ENCODE peak calls at places on chromosomes 13 and 19, in six cellular contexts. N is heart left ventricle, D is A549, X is esophagus squamous epithelium, U is Peyer's patch, B is IMR-90. H is an unnamed sample.

GRCh38 chr19:32029235-32029634 is 316.2 kb upstream of the ZNF507 start:
- DNase-seq in D (no peak), B (no peak), X (no peak), U (no peak), N (no peak), H (no peak)

GRCh38 chr13:30169442-30169841 is 137.9 kb downstream of the KATNAL1 start:
- DNase-seq in D (no peak), X (no peak), B (no peak), N (no peak), U (no peak), H (no peak)

GRCh38 chr13:98937911-98938381 is 39.9 kb downstream of the DOCK9 start:
- DNase-seq in U (no peak), B (peak), D (no peak), X (no peak), N (no peak), H (no peak)

GRCh38 chr13:38418286-38418685 is 68.6 kb downstream of the UFM1 start:
- DNase-seq in B (no peak), N (no peak), D (no peak), X (no peak), U (no peak), H (no peak)

GRCh38 chr13:43776680-43777079 is 10.1 kb downstream of the ENOX1 start:
- DNase-seq in U (no peak), X (no peak), D (no peak), B (no peak), N (no peak), H (no peak)

GRCh38 chr13:83752141-83752540 is 130.1 kb downstream of the SLITRK1 start:
- DNase-seq in X (no peak), B (peak), D (no peak), U (no peak), N (no peak), H (no peak)

GRCh38 chr13:25732146-25732865 is 319.5 kb downstream of the SHISA2 start:
- DNase-seq in N (no peak), D (no peak), X (no peak), U (no peak), B (peak), H (no peak)

GRCh38 chr19:11763117-11763516 is 3.7 kb upstream of the ZNF441 start:
- DNase-seq in N (no peak), X (no peak), B (no peak), U (no peak), D (no peak), H (no peak)

GRCh38 chr13:31053896-31054295 is 107.8 kb downstream of the HSPH1 start:
- DNase-seq in U (peak), B (no peak), N (no peak), D (no peak), X (no peak), H (no peak)

GRCh38 chr13:36456577-36456976 is 24.3 kb downstream of the CCNA1 start:
- DNase-seq in N (no peak), X (no peak), U (no peak), D (no peak), B (no peak), H (no peak)

GRCh38 chr13:36454962-36455361 is 22.7 kb downstream of the CCNA1 start:
- DNase-seq in U (no peak), D (no peak), X (no peak), N (no peak), B (no peak), H (no peak)

GRCh38 chr13:36454121-36454520 is 21.8 kb downstream of the CCNA1 start:
- DNase-seq in B (no peak), N (no peak), X (no peak), D (no peak), U (no peak), H (no peak)

GRCh38 chr13:36450534-36450933 is 18.2 kb downstream of the CCNA1 start:
- DNase-seq in N (no peak), D (no peak), X (no peak), B (no peak), U (no peak), H (no peak)

DNA sequence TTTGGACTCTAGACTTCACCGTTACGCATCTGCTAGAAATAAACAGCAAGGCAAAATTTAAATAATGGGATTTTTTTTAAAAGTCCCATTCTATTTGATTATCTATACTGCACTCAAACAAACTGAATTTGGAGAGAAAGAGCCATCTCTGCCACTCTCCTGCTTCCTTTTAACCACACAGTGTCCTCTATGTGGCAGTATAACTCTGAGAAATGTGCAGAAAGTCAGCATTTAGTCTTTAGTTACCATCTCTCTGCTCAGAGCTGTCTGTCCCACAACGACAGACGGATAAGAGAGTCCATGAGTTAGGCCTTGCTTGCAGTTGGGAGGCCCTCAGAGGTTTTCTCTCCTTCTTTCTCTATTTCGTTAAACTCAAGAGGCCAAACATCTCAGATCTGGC is 21.2 kb downstream of the CCNA1 start:
- DNase-seq in N (no peak), B (peak), D (no peak), U (no peak), X (no peak), H (no peak)
- TF ChIP-seq CTCF in N (peak), B (peak), D (no peak), U (no peak), X (peak), H (no peak)

DNA sequence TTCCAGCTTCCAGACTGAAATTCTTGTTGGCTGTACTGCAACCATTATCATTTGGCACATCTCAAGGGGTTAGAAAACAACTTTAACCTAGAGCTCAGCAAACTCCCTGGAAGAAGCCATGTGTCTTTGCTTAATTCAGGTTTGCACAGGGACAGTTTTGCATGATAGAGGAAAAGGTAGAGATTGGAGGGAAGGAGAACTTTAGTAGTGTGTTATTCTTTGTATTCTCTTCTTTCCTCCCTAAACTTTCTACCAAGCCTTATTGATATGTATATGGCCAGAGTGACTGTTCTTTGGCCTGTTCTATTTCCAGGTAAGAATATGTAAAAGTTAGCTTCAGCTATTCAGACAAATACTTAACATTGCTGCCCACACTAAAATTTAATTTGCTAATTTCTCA is 53.1 kb downstream of the UGGT2 start:
- DNase-seq in N (no peak), B (no peak), U (no peak), X (no peak), D (no peak), H (no peak)
- TF ChIP-seq POLR2A in N (no peak), B (no peak), U (no peak), X (no peak), D (no peak), H (no peak)

DNA sequence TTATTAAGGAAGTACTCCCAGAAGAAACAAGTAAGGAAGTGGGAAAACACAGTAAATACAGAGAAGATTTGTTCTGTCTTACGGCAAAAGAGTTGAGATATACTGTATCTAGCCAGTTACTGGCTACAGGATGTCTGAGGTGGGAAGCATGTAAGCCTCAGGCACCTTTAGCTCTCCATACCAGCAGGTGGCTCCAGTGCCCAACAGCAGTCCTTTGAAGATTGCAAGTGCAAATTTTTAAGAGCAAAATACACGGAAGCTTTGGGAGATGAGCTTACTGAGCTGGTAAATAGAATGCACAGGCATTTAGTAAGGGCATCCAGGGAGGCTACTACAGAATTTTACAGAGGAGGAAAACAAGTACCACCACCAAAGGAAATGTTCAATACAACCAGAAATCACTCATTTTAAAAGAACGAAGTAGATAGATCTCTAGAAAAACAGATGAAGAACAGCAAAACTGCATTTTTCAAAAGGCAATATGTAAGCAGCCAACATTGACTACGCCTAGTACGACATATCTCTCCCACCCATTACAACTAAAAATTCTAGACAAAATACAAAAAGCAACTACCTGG is 57.9 kb upstream of the VSTM2B start:
- DNase-seq in N (no peak), B (peak), U (no peak), X (no peak), D (peak), H (no peak)
- TF ChIP-seq CTCF in N (no peak), B (peak), U (no peak), X (no peak), D (peak), H (peak)

DNA sequence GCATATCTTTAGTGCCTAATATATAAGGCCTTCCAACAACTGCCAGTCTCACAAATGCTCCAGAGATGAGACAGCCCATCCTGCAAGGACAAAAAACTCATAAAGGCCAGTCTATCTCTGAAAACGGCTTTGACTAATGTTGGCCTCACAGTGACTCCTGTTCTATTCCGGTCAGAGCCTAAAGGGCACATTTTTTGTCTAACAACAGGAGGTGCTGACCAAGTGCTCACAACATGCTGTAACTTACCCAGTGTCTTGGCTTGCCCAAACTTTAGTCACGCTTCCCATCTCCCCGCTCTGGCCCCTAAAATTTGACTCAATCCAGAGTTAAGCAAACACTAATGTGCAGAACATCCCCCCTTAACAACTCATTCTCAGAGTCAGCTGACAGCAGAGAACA is 1411.2 kb upstream of the MIR17HG start:
- DNase-seq in D (no peak), X (no peak), N (no peak), B (no peak), U (no peak), H (no peak)
- TF ChIP-seq POLR2A in D (no peak), X (no peak), N (no peak), B (no peak), U (no peak), H (no peak)

DNA sequence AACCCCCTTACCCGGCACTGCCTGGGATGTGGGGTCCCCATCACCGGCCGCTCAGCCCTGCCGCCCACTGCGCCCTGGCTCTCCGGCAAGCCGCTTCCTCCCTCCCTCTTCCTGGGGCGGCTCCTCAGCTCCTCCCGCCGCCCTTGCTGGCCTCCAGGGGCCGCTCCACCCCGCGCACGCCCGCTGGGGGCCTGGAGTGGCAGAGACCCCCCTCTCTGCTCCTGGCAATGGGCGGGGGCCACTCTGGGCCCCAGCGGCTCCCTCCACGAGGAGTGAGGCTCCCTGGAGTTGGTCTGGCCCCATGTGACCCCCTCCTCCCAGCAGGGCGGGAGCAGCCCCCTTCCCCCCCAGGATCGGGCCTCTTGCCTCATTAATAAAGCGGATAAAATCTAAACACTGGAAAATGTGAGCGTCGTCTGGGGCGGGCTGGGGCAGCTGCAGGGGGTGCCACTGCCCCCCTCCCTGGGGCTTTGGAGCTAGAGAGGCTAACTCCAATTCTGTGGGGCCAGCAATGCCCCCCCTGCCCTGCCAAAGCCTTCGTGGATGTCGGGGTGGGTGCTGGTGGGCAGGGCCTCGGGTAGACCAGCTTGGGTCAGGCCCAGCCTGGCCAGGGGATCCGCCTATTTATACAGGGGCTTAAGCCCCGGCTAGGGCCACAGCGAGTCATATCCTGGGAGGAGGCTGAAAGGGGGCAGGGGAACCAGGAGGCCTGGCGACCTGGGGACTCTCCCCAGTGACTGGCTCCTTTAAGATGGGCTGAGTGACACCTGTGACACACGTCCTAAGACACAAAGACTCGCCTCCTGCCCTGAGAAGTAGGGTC is at the start of gene PTGER1:
- DNase-seq in D (no peak), N (no peak), U (no peak), X (no peak), B (peak), H (no peak)
- TF ChIP-seq CTCF in D (no peak), N (peak), U (no peak), X (peak), B (peak), H (peak)

GRCh38 chr19:5694167-5694951 is 4.3 kb downstream of the RPL36 start:
- DNase-seq in X (no peak), D (no peak), B (no peak), N (no peak), U (no peak), H (no peak)

GRCh38 chr19:5691930-5692784 is 2.1 kb downstream of the RPL36 start:
- DNase-seq in B (peak), X (no peak), D (no peak), N (no peak), U (no peak), H (no peak)

GRCh38 chr19:5694952-5695648 is 5.0 kb downstream of the RPL36 start:
- DNase-seq in X (no peak), U (no peak), D (no peak), B (no peak), N (no peak), H (no peak)

GRCh38 chr19:5692785-5693194 is 2.7 kb downstream of the RPL36 start:
- DNase-seq in B (no peak), U (no peak), X (no peak), D (no peak), N (no peak), H (no peak)

DNA sequence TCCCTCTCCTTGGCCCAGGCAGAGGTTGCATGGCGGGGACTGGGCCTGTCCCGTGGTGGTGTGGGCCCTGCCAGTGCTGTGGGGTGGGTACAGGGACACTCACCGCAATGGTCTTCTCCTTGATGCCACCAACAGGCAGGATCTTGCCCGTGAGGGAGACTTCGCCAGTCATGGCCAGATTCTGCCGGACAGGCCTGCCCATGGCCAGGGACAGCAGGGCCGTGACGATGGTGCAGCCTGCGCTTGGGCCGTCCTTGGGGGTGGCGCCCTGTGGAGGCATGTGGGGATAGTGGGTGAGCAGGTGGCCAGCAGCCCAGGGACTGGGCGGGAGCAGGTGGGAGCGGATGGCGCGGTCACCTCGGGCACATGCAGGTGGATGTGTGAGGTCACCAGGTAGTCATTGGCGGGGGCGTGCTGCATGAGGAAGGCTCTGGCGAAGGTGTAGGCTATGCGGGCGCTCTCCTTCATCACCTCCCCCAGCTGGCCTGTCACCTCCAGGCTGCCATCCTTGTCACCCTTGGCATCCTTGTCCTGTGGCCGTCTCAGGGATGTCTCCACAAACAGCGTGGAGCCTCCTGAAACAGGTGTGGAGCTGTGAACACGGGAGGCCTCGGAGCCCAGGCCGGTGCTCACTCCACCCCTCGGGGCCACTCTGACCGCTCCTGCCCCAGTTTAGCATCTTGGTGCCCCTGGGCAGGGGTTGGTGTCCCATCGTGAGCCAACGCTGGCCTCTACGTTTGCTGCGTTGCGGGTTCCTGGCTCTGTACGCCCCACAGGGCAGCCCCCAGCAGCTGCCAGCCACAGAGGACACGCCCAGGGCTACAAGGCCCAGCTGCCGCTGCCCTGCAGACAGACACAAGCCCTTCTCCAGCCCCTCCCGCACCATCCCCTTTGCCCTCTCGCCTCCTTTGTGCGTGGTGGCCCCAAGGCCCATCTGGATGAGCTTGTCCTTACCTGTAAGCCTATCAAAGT is 3.4 kb downstream of the RPL36 start:
- DNase-seq in N (no peak), B (no peak), X (no peak), U (no peak), D (no peak), H (no peak)
- TF ChIP-seq POLR2A in N (no peak), B (no peak), X (no peak), U (no peak), D (no peak), H (no peak)

GRCh38 chr13:114142640-114143490 is 10.4 kb upstream of the RASA3 start:
- DNase-seq in X (no peak), N (peak), D (no peak), B (peak), U (peak), H (no peak)

GRCh38 chr13:114145256-114145655 is 12.8 kb upstream of the RASA3 start:
- DNase-seq in B (no peak), N (no peak), D (no peak), X (no peak), U (peak), H (peak)

GRCh38 chr13:114144606-114145244 is 12.3 kb upstream of the RASA3 start:
- DNase-seq in N (no peak), U (peak), X (no peak), D (no peak), B (no peak), H (no peak)

GRCh38 chr13:114145722-114146121 is 13.3 kb upstream of the RASA3 start:
- DNase-seq in X (no peak), U (peak), B (no peak), D (no peak), N (no peak), H (peak)

DNA sequence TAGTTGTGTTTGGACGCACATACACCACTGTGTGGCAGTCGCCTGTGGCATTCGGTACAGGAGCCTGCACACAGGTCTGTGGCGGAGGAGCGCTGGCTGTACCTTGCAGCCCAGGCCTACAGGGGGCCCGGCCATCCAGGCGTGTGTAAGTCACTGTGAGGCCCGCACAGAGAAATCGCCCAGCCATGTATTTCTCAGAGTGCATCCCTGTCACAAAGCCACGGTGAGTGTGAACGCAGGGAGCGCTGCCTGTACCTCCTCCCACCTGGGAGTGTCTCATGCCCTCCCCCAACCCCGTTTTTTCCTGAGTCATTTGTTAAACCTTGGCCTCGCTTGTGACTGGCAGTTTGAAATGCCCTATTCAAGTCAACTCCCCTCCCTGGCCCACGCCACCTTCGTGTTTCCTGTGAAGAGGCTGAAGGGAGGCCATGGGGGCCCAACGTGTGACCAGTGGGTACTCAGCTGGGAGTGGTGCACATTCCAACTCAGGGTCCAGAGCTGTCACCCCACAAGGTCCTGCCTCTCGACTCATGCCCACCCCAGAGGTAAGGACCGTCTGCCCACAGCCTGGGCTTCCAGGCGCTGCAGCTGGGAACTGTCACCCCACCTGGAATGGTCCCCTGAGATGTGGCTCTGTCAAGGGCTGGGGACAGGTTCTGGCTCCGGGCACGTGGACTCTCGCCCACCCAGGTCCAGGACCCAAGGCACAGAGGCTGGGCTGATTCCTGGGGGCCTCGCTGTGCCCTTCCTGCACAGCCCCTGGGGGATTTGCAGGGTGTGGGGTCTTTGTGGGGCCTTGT is 11.6 kb upstream of the RASA3 start:
- DNase-seq in N (no peak), X (no peak), U (peak), D (peak), B (no peak), H (no peak)
- TF ChIP-seq CTCF in N (no peak), X (no peak), U (peak), D (peak), B (no peak), H (no peak)

H was measured in right lobe of liver.